ENCODE peak calls at places on chromosomes 1 and 21, in five cellular contexts. M is lower leg skin, H is endothelial cell, J is left ventricle myocardium inferior, G is RWPE1. W is an unnamed sample.
A peak's percentile ranks its signal among the peaks of the same experiment; 100 is the strongest.

GRCh38 chr1:99629164-99629563 is 16.7 kb upstream of the PALMD start:
- DNase-seq in M (no peak), H (no peak), J (no peak), G (no peak), W (no peak)

GRCh38 chr21:46100426-46100825 is 2.5 kb downstream of the COL6A2 start:
- DNase-seq in M (peak; percentile 13), H (no peak), J (no peak), G (no peak), W (no peak)

GRCh38 chr1:89310505-89310904 is 37.8 kb upstream of the GBP5 start:
- DNase-seq in M (no peak), H (no peak), J (no peak), G (no peak), W (no peak)

GRCh38 chr1:5254975-5255374 is 600.6 kb downstream of the AJAP1 start:
- DNase-seq in M (no peak), H (no peak), J (no peak), G (no peak), W (no peak)

GRCh38 chr1:55088413-55088812 is 49.1 kb downstream of the PCSK9 start:
- DNase-seq in M (no peak), H (no peak), J (no peak), G (no peak), W (no peak)

GRCh38 chr1:168469690-168470089 is 74.1 kb downstream of the XCL2 start:
- DNase-seq in M (peak; percentile 78), H (no peak), J (peak; percentile 80), G (no peak), W (peak; percentile 45)

GRCh38 chr1:183995322-183996035 is 42.0 kb downstream of the COLGALT2 start:
- DNase-seq in M (no peak), H (peak; percentile 15), J (peak; percentile 50), G (no peak), W (no peak)

GRCh38 chr1:32831878-32832277 is 14.4 kb downstream of the S100PBP start:
- DNase-seq in M (no peak), H (no peak), J (no peak), G (no peak), W (no peak)

GRCh38 chr1:92858564-92859399 is 26.9 kb downstream of the RPL5 start:
- DNase-seq in M (peak; percentile 69), H (peak; percentile 47), J (no peak), G (peak; percentile 84), W (no peak)

GRCh38 chr1:16988210-16988609 is 7.8 kb upstream of the MFAP2 start:
- DNase-seq in M (no peak), H (no peak), J (no peak), G (no peak), W (no peak)
- TF ChIP-seq CTCF in M (no peak), H (no peak), J (no peak), G (no peak), W (no peak)

DNA sequence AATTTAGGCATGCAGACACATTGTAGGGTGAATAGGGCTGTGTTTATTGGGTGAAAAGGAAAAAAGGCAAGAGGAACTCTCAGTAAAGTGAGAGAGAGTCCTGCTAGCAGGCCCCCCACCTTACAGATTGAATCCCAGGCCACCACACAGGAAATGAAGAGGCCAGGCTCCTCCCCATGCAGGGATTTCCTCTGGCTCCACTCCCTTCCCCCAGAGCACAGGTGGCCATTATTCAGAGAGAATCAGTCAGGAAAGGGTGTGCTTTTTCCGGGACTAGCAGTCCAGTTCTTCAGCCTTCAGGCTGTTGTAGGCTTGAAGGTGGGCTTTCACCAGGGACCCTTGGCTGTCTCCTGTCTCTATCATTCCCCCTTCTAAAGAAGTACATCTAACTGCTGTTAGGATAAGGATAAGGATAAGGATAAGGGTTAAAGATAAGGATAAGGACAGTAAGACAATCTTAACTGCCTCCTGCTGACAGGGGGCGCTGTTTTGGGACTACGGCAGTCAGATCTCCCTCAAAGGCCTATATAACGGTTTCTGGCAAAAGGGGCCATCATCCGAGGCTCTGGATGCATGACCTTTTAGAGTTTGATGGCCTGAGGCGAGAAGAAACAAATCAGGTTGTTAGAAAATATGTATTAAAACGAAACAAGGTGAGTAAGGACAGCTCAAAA is 26.3 kb downstream of the ZNF648 start:
- DNase-seq in M (no peak), H (no peak), J (no peak), G (no peak), W (no peak)
- TF ChIP-seq CTCF in M (no peak), H (peak; percentile 38), J (peak; percentile 40), G (no peak), W (no peak)

GRCh38 chr1:226569879-226570547 is 21.4 kb downstream of the STUM start:
- DNase-seq in M (no peak), H (peak; percentile 61), J (no peak), G (no peak), W (no peak)
- TF ChIP-seq CTCF in M (no peak), H (peak; percentile 29), J (no peak), G (no peak), W (no peak)

GRCh38 chr21:25561668-25562641 is 45.3 kb downstream of the MRPL39 start:
- DNase-seq in M (no peak), H (peak; percentile 60), J (peak; percentile 35), G (peak; percentile 45), W (no peak)
- TF ChIP-seq CTCF in M (no peak), H (no peak), J (peak; percentile 33), G (peak; percentile 50), W (peak; percentile 27)

GRCh38 chr1:44546403-44547053 is 127.8 kb downstream of the TMEM53 start:
- DNase-seq in M (no peak), H (no peak), J (no peak), G (no peak), W (no peak)
- TF ChIP-seq CTCF in M (no peak), H (no peak), J (no peak), G (no peak), W (no peak)

DNA sequence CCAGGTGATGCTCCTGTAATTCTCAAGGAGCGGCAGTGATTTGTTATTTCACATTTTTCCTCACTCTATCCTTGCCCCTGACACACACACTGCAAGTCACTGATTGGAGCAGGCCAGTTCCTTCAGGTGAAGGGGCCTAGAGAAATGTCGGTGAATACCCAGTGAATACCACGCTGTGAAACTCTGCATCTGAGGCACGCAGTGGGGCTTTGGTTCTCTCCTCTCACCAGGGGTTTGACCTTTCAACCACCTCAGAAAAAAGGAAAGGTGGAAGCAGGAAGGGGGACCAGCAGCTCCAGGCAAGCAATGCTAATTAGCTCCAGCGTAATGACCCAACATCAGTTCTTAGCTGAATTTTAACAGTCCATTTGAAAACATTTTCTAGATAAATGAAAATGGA is 532 bp upstream of the FAM177B start:
- DNase-seq in M (no peak), H (no peak), J (no peak), G (no peak), W (no peak)
- TF ChIP-seq CTCF in M (no peak), H (no peak), J (no peak), G (no peak), W (no peak)

DNA sequence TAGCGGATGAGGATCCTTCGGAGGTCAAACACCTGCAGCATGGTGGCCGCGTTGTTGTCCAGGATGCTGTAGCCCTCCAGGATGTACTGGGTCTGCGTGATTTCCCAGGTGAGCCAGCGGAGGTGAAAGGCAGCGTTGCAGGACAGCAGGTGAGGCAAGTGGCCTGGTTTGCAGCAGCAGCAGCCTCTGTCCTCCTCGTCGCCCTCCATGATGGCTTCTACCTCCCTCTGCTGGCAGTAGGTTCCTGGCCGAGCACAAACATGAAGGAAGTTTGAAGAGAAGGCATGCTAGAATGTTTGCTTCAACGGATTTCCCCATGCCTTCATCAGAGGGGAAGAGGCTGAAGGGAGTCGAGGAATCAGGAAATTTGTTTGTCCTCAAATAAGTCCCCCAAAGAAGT is 74.7 kb downstream of the NTPCR start:
- DNase-seq in M (no peak), H (peak; percentile 75), J (peak; percentile 36), G (peak; percentile 13), W (no peak)
- TF ChIP-seq CTCF in M (no peak), H (peak; percentile 45), J (peak; percentile 78), G (no peak), W (no peak)

GRCh38 chr1:6873298-6874015 is 88.2 kb downstream of the CAMTA1 start:
- DNase-seq in M (no peak), H (no peak), J (no peak), G (no peak), W (no peak)

GRCh38 chr1:6871300-6871972 is 86.2 kb downstream of the CAMTA1 start:
- DNase-seq in M (no peak), H (no peak), J (no peak), G (no peak), W (no peak)

GRCh38 chr1:6874298-6874697 is 89.0 kb downstream of the CAMTA1 start:
- DNase-seq in M (no peak), H (no peak), J (no peak), G (no peak), W (no peak)

GRCh38 chr1:6870571-6870970 is 85.3 kb downstream of the CAMTA1 start:
- DNase-seq in M (no peak), H (no peak), J (no peak), G (no peak), W (no peak)

GRCh38 chr1:6872573-6873261 is 87.5 kb downstream of the CAMTA1 start:
- DNase-seq in M (no peak), H (no peak), J (no peak), G (no peak), W (no peak)
- TF ChIP-seq CTCF in M (no peak), H (no peak), J (no peak), G (no peak), W (no peak)

GRCh38 chr1:227317541-227318002 is 720 bp downstream of the CDC42BPA start:
- DNase-seq in M (peak; percentile 16), H (peak; percentile 63), J (peak; percentile 29), G (peak; percentile 71), W (no peak)
- TF ChIP-seq CTCF in M (no peak), H (no peak), J (peak; percentile 39), G (no peak), W (peak; percentile 28)

DNA sequence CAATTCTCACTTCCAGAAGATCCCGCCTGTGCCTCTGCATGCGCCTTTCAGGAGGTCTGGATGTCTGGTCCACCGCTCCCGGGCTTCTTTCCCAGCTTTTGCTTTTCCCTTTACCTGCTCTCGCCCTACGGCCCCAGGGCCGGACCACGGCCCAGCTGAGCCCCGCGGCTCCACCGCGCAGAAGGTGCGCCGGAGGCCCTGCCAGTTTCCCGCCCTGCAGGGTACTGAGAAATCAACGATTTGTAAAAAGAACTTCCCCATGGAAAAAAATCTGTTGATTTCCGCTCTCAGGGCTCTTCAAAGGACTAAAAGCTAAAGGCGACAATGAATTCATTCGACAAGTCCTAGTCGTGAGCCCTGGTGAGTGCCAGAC is 7.0 kb upstream of the RNU1-2 start:
- DNase-seq in M (no peak), H (no peak), J (no peak), G (peak; percentile 20), W (no peak)
- TF ChIP-seq CTCF in M (no peak), H (no peak), J (no peak), G (no peak), W (no peak)

W was measured in tibial nerve.